ENCODE peak calls at places on chromosomes 11 and 22, in five cellular contexts. L is RKO; S is activated CD4-positive, alpha-beta T cell treated with anti-CD3 and anti-CD28 coated beads, Interleukin-2, amount 50 U/mL, for 48 hours; Y is GDM1; A is OCI-LY7. C is an unnamed sample.

GRCh38 chr22:19177164-19178064 is 1.1 kb downstream of the SLC25A1 start:
- DNase-seq in A (no peak), L (peak), S (no peak), Y (no peak), C (no peak)

GRCh38 chr22:25759825-25760231 is 17.8 kb downstream of the MYO18B start:
- DNase-seq in A (no peak), L (peak), Y (no peak), S (no peak), C (no peak)

GRCh38 chr11:119179983-119180382 is 5.3 kb upstream of the NHERF4 start:
- DNase-seq in A (no peak), L (no peak), S (no peak), Y (no peak), C (no peak)

GRCh38 chr22:40519284-40519947 is 117.1 kb downstream of the MRTFA start:
- DNase-seq in Y (no peak), L (no peak), A (no peak), S (no peak), C (no peak)

GRCh38 chr22:24061124-24061684 is 50.1 kb downstream of the CABIN1 start:
- DNase-seq in S (no peak), A (no peak), L (no peak), Y (no peak), C (no peak)

GRCh38 chr22:36334838-36335603 is 52.7 kb downstream of the MYH9 start:
- DNase-seq in S (no peak), L (peak), A (no peak), Y (peak), C (peak)

GRCh38 chr22:46854125-46854870 is 91.8 kb downstream of the TBC1D22A start:
- DNase-seq in S (no peak), A (no peak), Y (no peak), L (no peak), C (no peak)

GRCh38 chr11:32888805-32889204 is 3.8 kb upstream of the QSER1 start:
- DNase-seq in A (no peak), L (no peak), S (no peak), Y (no peak), C (no peak)

GRCh38 chr22:49727191-49727880 is 100.3 kb downstream of the BRD1 start:
- DNase-seq in L (no peak), S (no peak), A (no peak), Y (no peak), C (peak)

GRCh38 chr22:44271010-44271500 is 41.7 kb downstream of the SHISAL1 start:
- DNase-seq in A (no peak), S (no peak), L (no peak), Y (no peak), C (no peak)

GRCh38 chr22:49764151-49764581 is 63.5 kb downstream of the BRD1 start:
- DNase-seq in Y (no peak), A (no peak), S (no peak), L (no peak), C (peak)

GRCh38 chr11:71080239-71081097 is 171.9 kb downstream of the SHANK2 start:
- DNase-seq in A (peak), L (peak), S (peak), Y (peak), C (no peak)

GRCh38 chr11:27722117-27722844 is 22.0 kb upstream of the BDNF start:
- DNase-seq in A (no peak), Y (no peak), L (no peak), S (no peak), C (no peak)

GRCh38 chr11:18853086-18853720 is 61.6 kb upstream of the PTPN5 start:
- DNase-seq in S (no peak), Y (no peak), L (peak), A (peak), C (no peak)